ENCODE peak calls at places on chromosomes 4 and X, in six cellular contexts. One of them, this sample, is unnamed.

GRCh38 chr4:39205000-39205399 is 22.7 kb downstream of the WDR19 start:
- DNase-seq in kidney: no peak
- DNase-seq in foreskin fibroblast: no peak
- DNase-seq in PC-3: no peak
- DNase-seq in neural crest cell: no peak
- DNase-seq in HFF-Myc: no peak
- DNase-seq in this sample: no peak

GRCh38 chrX:154370300-154370881 is 4.0 kb downstream of the FLNA start:
- DNase-seq in kidney: peak
- DNase-seq in foreskin fibroblast: no peak
- DNase-seq in PC-3: no peak
- DNase-seq in neural crest cell: no peak
- DNase-seq in HFF-Myc: no peak
- DNase-seq in this sample: no peak

GRCh38 chr4:53748328-53748772 is 157.1 kb upstream of the LNX1 start:
- DNase-seq in kidney: peak
- DNase-seq in foreskin fibroblast: no peak
- DNase-seq in PC-3: no peak
- DNase-seq in neural crest cell: no peak
- DNase-seq in HFF-Myc: no peak
- DNase-seq in this sample: no peak

GRCh38 chrX:87941841-87942240 is 424.2 kb downstream of the KLHL4 start:
- DNase-seq in kidney: no peak
- DNase-seq in foreskin fibroblast: no peak
- DNase-seq in PC-3: peak
- DNase-seq in neural crest cell: no peak
- DNase-seq in HFF-Myc: no peak
- DNase-seq in this sample: no peak

GRCh38 chr4:55912249-55912648 is 36.5 kb upstream of the CEP135 start:
- DNase-seq in kidney: no peak
- DNase-seq in foreskin fibroblast: no peak
- DNase-seq in PC-3: no peak
- DNase-seq in neural crest cell: no peak
- DNase-seq in HFF-Myc: no peak
- DNase-seq in this sample: no peak

GRCh38 chr4:143626134-143626859 is 74.2 kb downstream of the FREM3 start:
- DNase-seq in kidney: peak
- DNase-seq in foreskin fibroblast: no peak
- DNase-seq in PC-3: no peak
- DNase-seq in neural crest cell: no peak
- DNase-seq in HFF-Myc: no peak
- DNase-seq in this sample: peak

GRCh38 chrX:153353416-153353815 is 19.5 kb downstream of the ZNF275 start:
- DNase-seq in kidney: no peak
- DNase-seq in foreskin fibroblast: no peak
- DNase-seq in PC-3: no peak
- DNase-seq in neural crest cell: no peak
- DNase-seq in HFF-Myc: no peak
- DNase-seq in this sample: no peak

GRCh38 chr4:147768113-147768512 is 36.2 kb downstream of the ARHGAP10 start:
- DNase-seq in kidney: no peak
- DNase-seq in foreskin fibroblast: peak
- DNase-seq in PC-3: peak
- DNase-seq in neural crest cell: no peak
- DNase-seq in HFF-Myc: no peak
- DNase-seq in this sample: no peak

GRCh38 chrX:48927125-48927524 is 8.3 kb upstream of the PIM2 start:
- DNase-seq in kidney: no peak
- DNase-seq in foreskin fibroblast: no peak
- DNase-seq in PC-3: no peak
- DNase-seq in neural crest cell: no peak
- DNase-seq in HFF-Myc: no peak
- DNase-seq in this sample: no peak

GRCh38 chrX:131621650-131622049 is 77.8 kb downstream of the OR13H1 start:
- DNase-seq in kidney: no peak
- DNase-seq in foreskin fibroblast: no peak
- DNase-seq in PC-3: peak
- DNase-seq in neural crest cell: no peak
- DNase-seq in HFF-Myc: no peak
- DNase-seq in this sample: no peak

GRCh38 chrX:131626681-131627296 is 82.9 kb downstream of the OR13H1 start:
- DNase-seq in kidney: no peak
- DNase-seq in foreskin fibroblast: no peak
- DNase-seq in PC-3: peak
- DNase-seq in neural crest cell: no peak
- DNase-seq in HFF-Myc: no peak
- DNase-seq in this sample: no peak
- TF ChIP-seq CTCF in kidney: no peak
- TF ChIP-seq CTCF in foreskin fibroblast: peak
- TF ChIP-seq CTCF in PC-3: peak
- TF ChIP-seq CTCF in neural crest cell: peak
- TF ChIP-seq CTCF in HFF-Myc: no peak
- TF ChIP-seq CTCF in this sample: no peak

DNA sequence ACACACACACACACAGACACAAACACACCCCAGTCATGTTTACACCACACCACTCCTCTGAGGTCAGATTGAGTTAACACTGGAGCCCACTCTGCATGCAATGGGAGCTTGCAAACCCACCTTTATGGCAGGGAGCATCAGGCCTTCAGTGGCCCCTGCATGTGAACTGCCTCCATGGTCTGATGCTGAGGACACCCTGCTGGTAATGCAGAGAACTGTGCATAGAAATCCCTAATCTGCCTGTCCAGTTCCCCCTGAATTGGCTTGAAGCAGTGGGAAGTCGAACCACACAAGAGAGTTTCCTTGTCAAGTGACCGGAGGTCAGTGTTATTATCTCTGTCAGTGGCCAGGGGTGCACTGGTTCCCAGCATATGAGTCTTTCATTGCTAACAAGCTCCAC is 59.8 kb downstream of the ANOS1 start:
- DNase-seq in kidney: no peak
- DNase-seq in foreskin fibroblast: no peak
- DNase-seq in PC-3: no peak
- DNase-seq in neural crest cell: no peak
- DNase-seq in HFF-Myc: no peak
- DNase-seq in this sample: no peak
- TF ChIP-seq CTCF in kidney: no peak
- TF ChIP-seq CTCF in foreskin fibroblast: no peak
- TF ChIP-seq CTCF in PC-3: peak
- TF ChIP-seq CTCF in neural crest cell: peak
- TF ChIP-seq CTCF in HFF-Myc: no peak
- TF ChIP-seq CTCF in this sample: no peak

GRCh38 chrX:38664285-38664684 is 102.9 kb downstream of the TSPAN7 start:
- DNase-seq in kidney: no peak
- DNase-seq in foreskin fibroblast: peak
- DNase-seq in PC-3: peak
- DNase-seq in neural crest cell: peak
- DNase-seq in HFF-Myc: no peak
- DNase-seq in this sample: peak
- TF ChIP-seq CTCF in kidney: peak
- TF ChIP-seq CTCF in foreskin fibroblast: no peak
- TF ChIP-seq CTCF in PC-3: peak
- TF ChIP-seq CTCF in neural crest cell: peak
- TF ChIP-seq CTCF in HFF-Myc: no peak
- TF ChIP-seq CTCF in this sample: peak

GRCh38 chr4:117529401-117529800 is 444.0 kb upstream of the TRAM1L1 start:
- DNase-seq in kidney: no peak
- DNase-seq in foreskin fibroblast: no peak
- DNase-seq in PC-3: no peak
- DNase-seq in neural crest cell: no peak
- DNase-seq in HFF-Myc: no peak
- DNase-seq in this sample: no peak
- TF ChIP-seq CTCF in kidney: no peak
- TF ChIP-seq CTCF in foreskin fibroblast: no peak
- TF ChIP-seq CTCF in PC-3: no peak
- TF ChIP-seq CTCF in neural crest cell: no peak
- TF ChIP-seq CTCF in HFF-Myc: no peak
- TF ChIP-seq CTCF in this sample: no peak

GRCh38 chr4:1857931-1858330 is 2.0 kb upstream of the LETM1 start:
- DNase-seq in kidney: peak
- DNase-seq in foreskin fibroblast: no peak
- DNase-seq in PC-3: no peak
- DNase-seq in neural crest cell: no peak
- DNase-seq in HFF-Myc: no peak
- DNase-seq in this sample: no peak

GRCh38 chr4:1856920-1857699 is 1.2 kb upstream of the LETM1 start:
- DNase-seq in kidney: peak
- DNase-seq in foreskin fibroblast: peak
- DNase-seq in PC-3: no peak
- DNase-seq in neural crest cell: no peak
- DNase-seq in HFF-Myc: no peak
- DNase-seq in this sample: no peak

GRCh38 chr4:1854752-1855151 is 1.2 kb downstream of the LETM1 start:
- DNase-seq in kidney: no peak
- DNase-seq in foreskin fibroblast: no peak
- DNase-seq in PC-3: no peak
- DNase-seq in neural crest cell: no peak
- DNase-seq in HFF-Myc: no peak
- DNase-seq in this sample: no peak

GRCh38 chr4:1856071-1856919 is at the start of gene LETM1:
- DNase-seq in kidney: peak
- DNase-seq in foreskin fibroblast: peak
- DNase-seq in PC-3: peak
- DNase-seq in neural crest cell: peak
- DNase-seq in HFF-Myc: peak
- DNase-seq in this sample: peak

DNA sequence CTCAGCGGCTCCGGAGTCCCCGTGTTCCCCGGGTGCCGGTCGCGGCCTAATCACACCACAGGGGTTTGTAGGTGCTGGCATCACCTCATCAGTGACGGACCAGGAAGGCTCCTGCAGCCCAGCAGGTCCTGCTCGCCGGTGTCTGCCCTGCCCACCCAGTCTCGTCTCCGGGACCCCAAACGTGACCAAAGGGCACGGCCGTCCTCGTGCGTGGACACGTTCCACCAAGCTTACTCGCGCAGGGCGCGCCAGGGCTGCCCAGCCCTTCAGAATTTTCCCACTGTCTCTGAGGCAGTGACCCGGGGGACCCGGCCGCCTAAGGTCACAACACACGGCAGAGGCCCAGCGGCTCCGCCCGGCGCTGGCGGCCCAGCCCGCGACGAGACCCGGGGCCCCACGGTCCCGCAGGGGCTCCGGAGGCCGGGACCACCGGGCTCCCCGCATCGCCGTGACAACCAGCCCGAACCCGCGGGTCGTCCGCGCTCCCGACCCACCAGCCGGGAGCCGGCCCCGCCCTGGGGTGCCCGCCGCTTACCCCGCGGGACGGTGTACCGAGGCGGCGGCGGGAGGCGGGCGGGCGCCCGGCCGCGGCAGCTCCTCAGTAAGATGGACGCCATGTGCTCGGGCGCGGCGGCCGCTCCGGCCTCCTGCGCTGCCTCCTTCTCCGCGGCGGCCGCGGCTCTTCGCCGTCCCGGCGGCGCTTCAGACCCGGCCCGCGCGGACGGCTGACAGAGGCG is 454 bp downstream of the LETM1 start:
- DNase-seq in kidney: peak
- DNase-seq in foreskin fibroblast: no peak
- DNase-seq in PC-3: peak
- DNase-seq in neural crest cell: no peak
- DNase-seq in HFF-Myc: no peak
- DNase-seq in this sample: no peak
- TF ChIP-seq CTCF in kidney: no peak
- TF ChIP-seq CTCF in foreskin fibroblast: no peak
- TF ChIP-seq CTCF in PC-3: no peak
- TF ChIP-seq CTCF in neural crest cell: no peak
- TF ChIP-seq CTCF in HFF-Myc: no peak
- TF ChIP-seq CTCF in this sample: no peak

GRCh38 chr4:25842229-25842840 is 20.5 kb downstream of the SEL1L3 start:
- DNase-seq in kidney: no peak
- DNase-seq in foreskin fibroblast: no peak
- DNase-seq in PC-3: no peak
- DNase-seq in neural crest cell: no peak
- DNase-seq in HFF-Myc: no peak
- DNase-seq in this sample: no peak
- TF ChIP-seq CTCF in kidney: peak
- TF ChIP-seq CTCF in foreskin fibroblast: no peak
- TF ChIP-seq CTCF in PC-3: no peak
- TF ChIP-seq CTCF in neural crest cell: no peak
- TF ChIP-seq CTCF in HFF-Myc: no peak
- TF ChIP-seq CTCF in this sample: no peak

GRCh38 chrX:125132274-125132673 is 187.4 kb upstream of the TEX13C start:
- DNase-seq in kidney: no peak
- DNase-seq in foreskin fibroblast: no peak
- DNase-seq in PC-3: peak
- DNase-seq in neural crest cell: no peak
- DNase-seq in HFF-Myc: no peak
- DNase-seq in this sample: no peak
- TF ChIP-seq CTCF in kidney: peak
- TF ChIP-seq CTCF in foreskin fibroblast: no peak
- TF ChIP-seq CTCF in PC-3: peak
- TF ChIP-seq CTCF in neural crest cell: peak
- TF ChIP-seq CTCF in HFF-Myc: no peak
- TF ChIP-seq CTCF in this sample: peak

This sample was measured in AG09319.